ENCODE peak calls at places on chromosomes 11 and 22, in eight cellular contexts. X is A549; F is cardiac septum; R is kidney; W is T-cell; H is stimulated activated naive CD4-positive, alpha-beta T cell treated with Interleukin-2 at 50 U/mL for 16 hours; I is NCI-H460; B is effector CD4-positive, alpha-beta T cell. E is an unnamed sample.

GRCh38 chr11:27698872-27699241 is 1.4 kb downstream of the BDNF start:
- DNase-seq in X (peak; percentile 92), F (peak; percentile 85), R (peak; percentile 82), I (peak; percentile 88), B (no peak), W (peak; percentile 29), H (peak; percentile 39), E (peak; percentile 77)

GRCh38 chr11:45880772-45881570 is 4.5 kb upstream of the MAPK8IP1 start:
- DNase-seq in I (no peak), W (no peak), F (no peak), H (no peak), B (no peak), R (no peak), X (no peak), E (peak; percentile 83)

GRCh38 chr11:113373306-113373705 is 14.3 kb upstream of the ANKK1 start:
- DNase-seq in H (no peak), X (no peak), W (no peak), I (no peak), R (no peak), B (no peak), F (no peak), E (no peak)

GRCh38 chr11:123475478-123475877 is 45.4 kb downstream of the GRAMD1B start:
- DNase-seq in B (no peak), H (no peak), F (no peak), R (no peak), W (no peak), I (peak; percentile 61), X (peak; percentile 58), E (peak; percentile 18)

GRCh38 chr11:61817471-61818202 is 834 bp upstream of the FADS1 start:
- DNase-seq in B (no peak), X (no peak), F (peak; percentile 4), I (no peak), H (no peak), R (no peak), W (no peak), E (no peak)

GRCh38 chr11:99535406-99535805 is 514.7 kb downstream of the CNTN5 start:
- DNase-seq in W (no peak), F (no peak), R (no peak), X (no peak), H (no peak), B (no peak), I (no peak), E (no peak)

GRCh38 chr22:23569291-23569690 is 10.8 kb downstream of the IGLL1 start:
- DNase-seq in R (peak; percentile 36), W (no peak), B (no peak), I (no peak), H (no peak), F (no peak), X (no peak), E (no peak)

GRCh38 chr11:134224710-134225662 is 515 bp downstream of the VPS26B start:
- DNase-seq in F (peak; percentile 86), X (peak; percentile 10), B (peak; percentile 23), W (peak; percentile 36), H (peak; percentile 61), R (peak; percentile 87), I (peak; percentile 5), E (peak; percentile 79)

GRCh38 chr22:41257696-41258095 is 17.0 kb upstream of the CHADL start:
- DNase-seq in F (no peak), H (no peak), R (no peak), W (no peak), I (no peak), B (no peak), X (no peak), E (no peak)

GRCh38 chr11:120703358-120704152 is 192.0 kb downstream of the GRIK4 start:
- DNase-seq in H (no peak), R (no peak), I (no peak), B (no peak), W (no peak), X (no peak), F (no peak), E (no peak)

GRCh38 chr11:123286761-123287160 is 91.7 kb upstream of the CLMP start:
- DNase-seq in R (no peak), X (no peak), F (no peak), H (no peak), W (no peak), B (no peak), I (no peak), E (no peak)

GRCh38 chr11:68574308-68574707 is 110.0 kb upstream of the GAL start:
- DNase-seq in I (no peak), X (no peak), H (no peak), B (no peak), R (no peak), F (no peak), W (no peak), E (no peak)

GRCh38 chr11:134466035-134466908 is 54.2 kb upstream of the B3GAT1 start:
- DNase-seq in H (no peak), F (peak; percentile 12), X (no peak), I (no peak), R (no peak), W (no peak), B (no peak), E (peak; percentile 27)

GRCh38 chr11:77090373-77091111 is 12.1 kb upstream of the OMP start:
- DNase-seq in R (peak; percentile 62), B (no peak), I (no peak), H (no peak), W (no peak), X (no peak), F (no peak), E (peak; percentile 63)

GRCh38 chr11:23124996-23125395 is 264.7 kb upstream of the CCDC179 start:
- DNase-seq in X (no peak), H (no peak), R (no peak), I (no peak), F (no peak), W (no peak), B (no peak), E (no peak)

GRCh38 chr11:109371444-109372176 is 50.4 kb upstream of the C11orf87 start:
- DNase-seq in R (no peak), I (no peak), F (no peak), W (no peak), B (no peak), X (no peak), H (no peak), E (no peak)

GRCh38 chr11:74004046-74004693 is 4.7 kb downstream of the UCP3 start:
- DNase-seq in H (no peak), W (no peak), X (no peak), B (no peak), R (no peak), F (no peak), I (no peak), E (peak; percentile 24)

GRCh38 chr11:19660076-19660475 is 52.6 kb upstream of the NAV2 start:
- DNase-seq in H (no peak), B (no peak), F (peak; percentile 39), X (peak; percentile 81), R (no peak), W (no peak), I (peak; percentile 4), E (no peak)

E was measured in sigmoid colon.